ENCODE peak calls at places on chromosomes 6 and 20, in four cellular contexts. D, H, A and P are unnamed samples.

GRCh38 chr6:136921521-136921935 is 573 bp upstream of the SLC35D3 start:
- DNase-seq in H (no peak), D (no peak), A (no peak), P (peak; percentile 53)

GRCh38 chr6:81987293-81987692 is 234.8 kb upstream of the TENT5A start:
- DNase-seq in D (no peak), A (no peak), H (no peak), P (no peak)

GRCh38 chr6:42914546-42914945 is 1.3 kb upstream of the PTCRA start:
- DNase-seq in A (no peak), D (no peak), H (no peak), P (no peak)

GRCh38 chr6:125169522-125169921 is 15.9 kb downstream of the TPD52L1 start:
- DNase-seq in A (no peak), D (no peak), H (no peak), P (no peak)

GRCh38 chr6:12395898-12396297 is 105.7 kb downstream of the EDN1 start:
- DNase-seq in A (no peak), H (no peak), D (no peak), P (no peak)

GRCh38 chr6:135114355-135115145 is 59.9 kb upstream of the HBS1L start:
- DNase-seq in H (peak; percentile 67), D (no peak), A (no peak), P (no peak)

GRCh38 chr6:124158024-124158423 is 354.4 kb downstream of the NKAIN2 start:
- DNase-seq in H (no peak), D (no peak), A (no peak), P (no peak)

GRCh38 chr6:5411414-5411813 is 150.1 kb downstream of the FARS2 start:
- DNase-seq in A (no peak), H (no peak), D (no peak), P (no peak)

GRCh38 chr6:44105993-44106740 is 21.1 kb downstream of the MRPL14 start:
- DNase-seq in D (no peak), H (no peak), A (no peak), P (no peak)

GRCh38 chr6:16238658-16239089 is 287 bp downstream of the GMPR start:
- DNase-seq in A (no peak), D (peak; percentile 42), H (no peak), P (no peak)

GRCh38 chr20:45104786-45105185 is 3.9 kb upstream of the KCNS1 start:
- DNase-seq in D (no peak), H (no peak), A (no peak), P (no peak)

GRCh38 chr6:93164781-93165180 is 254.6 kb downstream of the EPHA7 start:
- DNase-seq in D (no peak), H (no peak), A (no peak), P (no peak)

GRCh38 chr6:31128093-31128676 is 7.9 kb upstream of the CDSN start:
- DNase-seq in D (peak; percentile 83), A (peak; percentile 48), H (peak; percentile 13), P (peak; percentile 88)

GRCh38 chr20:6101346-6101745 is 21.5 kb downstream of the FERMT1 start:
- DNase-seq in H (no peak), D (no peak), A (no peak), P (no peak)

GRCh38 chr6:31541059-31541657 is 645 bp downstream of the DDX39B start:
- DNase-seq in H (no peak), D (peak; percentile 59), A (peak; percentile 63), P (no peak)

GRCh38 chr20:35306931-35307517 is 14.8 kb upstream of the FAM83C start:
- DNase-seq in A (peak; percentile 80), H (no peak), D (peak; percentile 63), P (peak; percentile 77)

GRCh38 chr20:47355489-47356219 is 845 bp downstream of the ZMYND8 start:
- DNase-seq in A (no peak), H (no peak), D (no peak), P (no peak)

GRCh38 chr20:1952737-1953530 is 40.9 kb downstream of the PDYN start:
- DNase-seq in D (no peak), H (peak; percentile 15), A (no peak), P (no peak)

GRCh38 chr6:151452750-151453427 is 963 bp upstream of the RMND1 start:
- DNase-seq in H (no peak), A (no peak), D (no peak), P (no peak)

GRCh38 chr20:53872081-53872541 is 198.3 kb downstream of the BCAS1 start:
- DNase-seq in D (no peak), A (no peak), H (no peak), P (no peak)

GRCh38 chr6:8181162-8181909 is 79.0 kb upstream of the EEF1E1 start:
- DNase-seq in D (no peak), H (no peak), A (no peak), P (no peak)

GRCh38 chr6:26355366-26355765 is 9.6 kb upstream of the BTN3A2 start:
- DNase-seq in H (no peak), A (no peak), D (no peak), P (no peak)

GRCh38 chr6:21438237-21438985 is 155.1 kb upstream of the SOX4 start:
- DNase-seq in H (peak; percentile 97), D (no peak), A (no peak), P (no peak)

GRCh38 chr20:59170406-59171349 is 7.1 kb downstream of the ZNF831 start:
- DNase-seq in D (no peak), A (no peak), H (no peak), P (no peak)

GRCh38 chr6:33692078-33692759 is 19.3 kb downstream of the UQCC2 start:
- DNase-seq in A (no peak), H (no peak), D (no peak), P (peak; percentile 30)

GRCh38 chr6:108850669-108851467 is 2.6 kb downstream of the ARMC2 start:
- DNase-seq in A (peak; percentile 15), D (no peak), H (no peak), P (no peak)

GRCh38 chr20:8749101-8749500 is 319.8 kb upstream of the PLCB4 start:
- DNase-seq in D (no peak), A (no peak), H (no peak), P (no peak)

GRCh38 chr6:87724994-87725811 is 23.2 kb upstream of the AKIRIN2 start:
- DNase-seq in D (no peak), H (peak; percentile 92), A (no peak), P (no peak)

GRCh38 chr6:143569035-143569434 is 57.5 kb upstream of the FUCA2 start:
- DNase-seq in D (no peak), H (no peak), A (no peak), P (no peak)

GRCh38 chr20:48149887-48150286 is 364.6 kb upstream of the SULF2 start:
- DNase-seq in A (no peak), D (no peak), H (no peak), P (no peak)

GRCh38 chr6:103124471-103124870 is 1731.0 kb downstream of the GRIK2 start:
- DNase-seq in D (no peak), H (no peak), A (no peak), P (no peak)

GRCh38 chr6:103122766-103123601 is 1729.5 kb downstream of the GRIK2 start:
- DNase-seq in H (no peak), A (peak; percentile 44), D (peak; percentile 4), P (peak; percentile 87)
- TF ChIP-seq CBFB in H (no peak), A (no peak), D (no peak), P (no peak)

GRCh38 chr6:147341486-147341885 is 137.3 kb downstream of the STXBP5 start:
- DNase-seq in A (no peak), H (no peak), D (no peak), P (no peak)
- TF ChIP-seq CBFB in A (no peak), H (no peak), D (no peak), P (no peak)

GRCh38 chr20:10469599-10469998 is 34.5 kb downstream of the SLX4IP start:
- DNase-seq in D (peak; percentile 10), H (no peak), A (peak; percentile 77), P (no peak)
- TF ChIP-seq CBFB in D (no peak), H (no peak), A (no peak), P (no peak)

DNA sequence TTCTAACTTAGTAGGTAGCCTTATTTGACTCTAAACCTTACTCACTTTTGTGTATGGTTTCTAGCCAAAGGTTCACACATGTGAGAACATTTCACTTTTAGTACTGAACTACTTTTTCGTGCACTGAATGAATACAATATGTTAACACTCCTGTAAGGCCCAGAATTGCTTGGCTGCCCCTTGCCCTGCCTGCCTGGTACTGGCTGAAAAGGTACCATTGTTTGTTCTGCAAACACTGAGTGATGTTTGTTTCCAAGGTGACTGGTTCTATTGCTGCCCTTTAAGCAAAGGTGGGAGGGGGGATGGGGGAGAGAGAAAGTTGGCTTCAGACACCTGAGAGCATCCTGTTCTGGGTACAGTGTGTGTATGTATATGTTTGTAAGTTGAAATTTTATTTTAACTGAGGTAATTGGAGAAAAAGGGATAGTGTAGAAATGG is 31.2 kb downstream of the RREB1 start:
- DNase-seq in D (no peak), H (no peak), A (peak; percentile 98), P (peak; percentile 36)
- TF ChIP-seq CBFB in D (no peak), H (no peak), A (peak; percentile 67), P (no peak)

GRCh38 chr6:159170999-159171712 is 2.0 kb downstream of the FNDC1 start:
- DNase-seq in D (no peak), A (no peak), H (no peak), P (no peak)

GRCh38 chr6:159169557-159170332 is 545 bp downstream of the FNDC1 start:
- DNase-seq in A (no peak), H (no peak), D (no peak), P (peak; percentile 64)

GRCh38 chr6:159170333-159170672 is 1.1 kb downstream of the FNDC1 start:
- DNase-seq in H (no peak), D (no peak), A (no peak), P (no peak)

GRCh38 chr6:159169193-159169555 is at the start of gene FNDC1:
- DNase-seq in D (peak; percentile 83), A (no peak), H (no peak), P (peak; percentile 63)

GRCh38 chr6:159168536-159169192 is 536 bp upstream of the FNDC1 start:
- DNase-seq in A (peak; percentile 11), D (peak; percentile 30), H (no peak), P (peak; percentile 79)
- TF ChIP-seq CBFB in A (no peak), D (no peak), H (no peak), P (no peak)

GRCh38 chr6:1263039-1263849 is 48.7 kb upstream of the FOXQ1 start:
- DNase-seq in A (peak; percentile 99), D (no peak), H (no peak), P (peak; percentile 51)
- TF ChIP-seq CBFB in A (no peak), D (no peak), H (no peak), P (no peak)